ENCODE peak calls at places on chromosomes 3 and 15, in ten cellular contexts. D is keratinocyte; I is kidney; K is A549; Q is transverse colon; O is heart left ventricle; F is right lobe of liver; L is left ventricle myocardium inferior; W is CD8-positive, alpha-beta memory T cell; C is neural progenitor cell. B is an unnamed sample.

GRCh38 chr15:75661041-75661778 is 13.5 kb downstream of the SNX33 start:
- DNase-seq in D (no peak), I (peak; percentile 96), K (peak; percentile 83), Q (peak; percentile 83), O (peak; percentile 87), F (peak; percentile 90), L (peak; percentile 86), W (no peak), C (peak; percentile 42), B (peak; percentile 43)

GRCh38 chr3:155876037-155876436 is 5.6 kb downstream of the GMPS start:
- DNase-seq in D (no peak), I (no peak), K (no peak), Q (no peak), O (no peak), F (no peak), L (no peak), W (no peak), C (no peak), B (no peak)

GRCh38 chr3:111803123-111803593 is 55.9 kb upstream of the PHLDB2 start:
- DNase-seq in D (peak; percentile 61), I (peak; percentile 93), K (peak; percentile 93), Q (peak; percentile 54), O (peak; percentile 58), F (no peak), L (peak; percentile 41), W (no peak), C (no peak), B (no peak)

GRCh38 chr3:42498034-42498433 is 4.4 kb upstream of the VIPR1 start:
- DNase-seq in D (no peak), I (no peak), K (no peak), Q (no peak), O (no peak), F (no peak), L (no peak), W (no peak), C (no peak), B (no peak)

GRCh38 chr3:149010504-149010951 is 19.2 kb downstream of the GYG1 start:
- DNase-seq in D (no peak), I (no peak), K (no peak), Q (no peak), O (no peak), F (no peak), L (no peak), W (no peak), C (no peak), B (no peak)

GRCh38 chr3:184764176-184764575 is 47.8 kb upstream of the VPS8 start:
- DNase-seq in D (no peak), I (peak; percentile 17), K (no peak), Q (no peak), O (no peak), F (no peak), L (no peak), W (no peak), C (no peak), B (no peak)

GRCh38 chr3:150394606-150395005 is 13.5 kb upstream of the TSC22D2 start:
- DNase-seq in D (no peak), I (no peak), K (no peak), Q (no peak), O (no peak), F (no peak), L (no peak), W (no peak), C (no peak), B (no peak)

GRCh38 chr3:16013563-16013962 is 160.9 kb upstream of the GALNT15 start:
- DNase-seq in D (no peak), I (no peak), K (no peak), Q (no peak), O (no peak), F (no peak), L (no peak), W (no peak), C (no peak), B (no peak)

GRCh38 chr3:50266808-50267207 is 2.1 kb upstream of the SEMA3B start:
- DNase-seq in D (no peak), I (no peak), K (no peak), Q (no peak), O (no peak), F (no peak), L (no peak), W (no peak), C (no peak), B (no peak)
- H3K4me1 ChIP-seq in D (peaks cover 33% of the 10 kb centered on the region), I (peaks cover 59% of the 10 kb centered on the region), K (peaks cover 78% of the 10 kb centered on the region), Q (peaks cover 51% of the 10 kb centered on the region), O (peaks cover 45% of the 10 kb centered on the region), F (no peaks in the 10 kb centered on the region), L (peaks cover 65% of the 10 kb centered on the region), W (no peaks in the 10 kb centered on the region), C (peaks cover 52% of the 10 kb centered on the region), B (peaks cover 23% of the 10 kb centered on the region)

DNA sequence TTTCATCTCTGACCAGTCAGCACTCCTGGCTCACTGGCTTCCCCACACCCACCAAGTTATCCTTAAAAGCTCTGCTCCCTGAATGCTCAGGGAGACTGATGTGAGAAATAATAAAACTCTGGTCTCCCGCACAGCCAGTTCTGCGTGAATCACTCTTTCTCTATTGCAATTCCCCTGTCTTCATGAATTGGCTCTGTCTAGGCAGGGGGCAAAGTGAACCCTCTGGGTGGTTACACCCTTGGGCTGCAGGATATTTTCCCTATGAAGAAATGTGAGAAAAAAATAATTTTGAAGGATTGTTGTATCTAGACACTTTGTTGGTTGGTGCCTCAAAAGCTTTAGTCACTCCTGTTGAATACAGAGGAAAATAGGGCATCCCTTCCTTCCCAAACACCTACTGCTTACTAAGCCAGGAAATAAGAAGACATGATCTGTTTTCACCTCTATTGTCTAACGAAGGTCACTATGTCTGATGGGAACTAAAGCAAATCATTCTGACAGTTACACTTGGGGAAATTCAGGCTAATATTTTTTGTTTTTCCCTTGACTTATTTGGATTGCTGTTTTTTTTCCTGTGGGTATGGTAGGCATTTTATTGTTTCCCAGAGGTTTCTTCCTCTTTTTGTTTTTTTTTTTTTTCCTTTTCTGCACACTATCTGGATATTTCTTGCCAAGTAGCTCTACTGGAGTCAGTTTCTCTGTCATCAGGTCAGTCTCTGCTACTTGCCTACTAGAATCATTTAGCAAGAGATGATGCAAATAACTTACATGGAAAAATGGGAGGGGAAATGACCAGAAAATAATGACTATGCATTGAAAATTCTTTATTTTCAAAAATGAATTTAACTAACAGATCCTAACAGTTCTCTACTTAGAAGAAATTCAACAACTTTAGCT is 15.4 kb upstream of the TNFSF10 start:
- DNase-seq in D (no peak), I (no peak), K (no peak), Q (no peak), O (no peak), F (no peak), L (no peak), W (no peak), C (no peak), B (no peak)
- H3K27ac ChIP-seq in D (no peak overlapping the region), I (no peak overlapping the region), K (no peak overlapping the region), Q (peak overlapping the region; percentile 66), O (no peak overlapping the region), F (no peak overlapping the region), L (peak overlapping the region; percentile 4), W (no peak overlapping the region), C (no peak overlapping the region), B (no peak overlapping the region)

GRCh38 chr3:49015765-49016164 is 2.6 kb downstream of the DALRD3 start:
- DNase-seq in D (no peak), I (no peak), K (no peak), Q (no peak), O (no peak), F (no peak), L (no peak), W (no peak), C (no peak), B (no peak)

GRCh38 chr3:49017978-49018706 is at the start of gene DALRD3:
- DNase-seq in D (no peak), I (peak; percentile 88), K (peak; percentile 72), Q (peak; percentile 73), O (peak; percentile 79), F (peak; percentile 79), L (peak; percentile 61), W (peak; percentile 68), C (peak; percentile 86), B (peak; percentile 64)

GRCh38 chr3:49017229-49017615 is 1.2 kb downstream of the DALRD3 start:
- DNase-seq in D (no peak), I (peak; percentile 30), K (no peak), Q (no peak), O (no peak), F (no peak), L (no peak), W (no peak), C (no peak), B (no peak)

GRCh38 chr3:49017646-49017977 is 768 bp downstream of the DALRD3 start:
- DNase-seq in D (no peak), I (no peak), K (no peak), Q (peak; percentile 75), O (no peak), F (no peak), L (no peak), W (no peak), C (no peak), B (no peak)

DNA sequence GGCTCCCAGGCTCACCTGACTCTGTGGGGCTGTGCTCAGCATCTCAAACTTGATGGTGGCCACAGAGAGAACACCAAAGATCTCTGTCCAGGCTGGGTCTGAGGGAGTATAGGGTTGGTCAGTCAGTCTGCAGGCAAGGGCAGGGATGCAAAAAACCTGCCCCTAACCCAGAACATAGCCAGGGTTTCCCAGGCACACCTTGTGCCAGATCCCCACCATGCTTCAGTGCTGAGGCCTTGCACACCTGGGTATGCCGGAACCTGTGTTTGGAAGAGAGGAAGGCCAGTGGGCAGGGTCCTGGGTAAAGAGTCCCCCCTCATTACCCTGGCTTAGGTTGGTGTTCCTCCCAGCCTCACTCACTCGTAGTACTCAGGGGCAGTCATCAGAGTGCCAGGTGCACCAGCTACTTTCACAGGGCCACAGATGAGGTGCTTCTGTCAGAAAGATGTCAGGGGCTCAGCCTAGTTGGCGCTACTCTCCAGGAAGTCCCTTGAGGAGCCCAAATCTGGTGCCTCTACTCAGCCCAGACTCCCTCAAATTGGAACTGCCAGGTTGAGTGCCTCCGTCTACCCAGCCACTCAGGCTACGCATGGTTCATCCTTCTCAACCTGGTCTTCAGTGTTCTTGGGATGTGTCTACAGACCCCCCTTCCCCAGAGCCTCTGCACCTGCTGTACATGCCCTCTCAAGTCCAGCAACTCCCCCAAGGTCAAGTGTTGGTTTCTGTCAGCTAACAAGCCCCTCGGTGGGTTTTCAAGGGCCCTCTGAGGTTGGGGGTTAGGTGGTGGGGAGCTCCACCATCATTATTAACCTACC is 1.8 kb downstream of the DALRD3 start:
- DNase-seq in D (no peak), I (peak; percentile 48), K (no peak), Q (no peak), O (no peak), F (no peak), L (no peak), W (no peak), C (no peak), B (no peak)
- H3K4me3 ChIP-seq in D (no peak overlapping the region), I (peak overlapping the region; percentile 81), K (no peak overlapping the region), Q (no peak overlapping the region), O (no peak overlapping the region), F (no peak overlapping the region), L (no peak overlapping the region), W (no peak overlapping the region), C (peak overlapping the region; percentile 79), B (no peak overlapping the region)

DNA sequence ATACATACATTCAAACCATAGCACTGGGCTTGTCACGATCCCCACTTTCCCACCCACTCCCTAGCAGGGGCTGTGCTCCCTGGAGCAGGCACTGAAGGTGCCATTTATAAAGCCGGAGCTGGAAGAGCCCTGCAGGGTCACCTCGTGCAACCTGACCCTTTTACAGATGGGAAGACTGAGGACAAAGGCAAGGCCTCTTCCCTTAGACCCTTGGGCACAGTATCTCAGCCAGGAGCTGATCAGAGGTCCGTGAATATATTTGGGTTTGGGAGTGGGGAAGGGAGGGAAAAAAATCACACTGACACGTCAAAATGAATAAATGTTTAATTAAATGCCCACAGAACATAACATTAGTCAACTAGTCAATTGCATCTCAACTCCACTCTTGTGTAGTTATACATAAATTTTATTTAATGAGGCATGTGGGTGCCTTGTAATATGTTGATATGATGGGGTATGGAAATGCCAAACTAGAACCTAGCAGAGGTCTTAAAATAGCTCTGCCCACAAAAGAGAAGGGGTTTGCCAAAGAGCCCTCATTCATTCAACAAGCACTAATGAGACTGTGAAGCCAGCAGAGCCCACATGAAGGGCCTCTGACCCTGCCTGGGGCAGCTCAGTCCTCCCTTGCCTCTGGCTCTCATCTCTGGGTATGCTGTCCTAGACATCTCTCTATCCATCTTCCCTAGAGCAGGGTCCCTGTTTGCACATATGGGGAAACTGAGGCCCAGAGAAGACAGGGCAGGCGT is 119.4 kb downstream of the NUP210 start:
- DNase-seq in D (no peak), I (no peak), K (no peak), Q (no peak), O (no peak), F (no peak), L (no peak), W (no peak), C (no peak), B (peak; percentile 5)
- H3K4me1 ChIP-seq in D (peaks cover 18% of the 10 kb centered on the region), I (no peaks in the 10 kb centered on the region), K (peaks cover 11% of the 10 kb centered on the region), Q (no peaks in the 10 kb centered on the region), O (no peaks in the 10 kb centered on the region), F (no peaks in the 10 kb centered on the region), L (peaks cover 8% of the 10 kb centered on the region), W (no peaks in the 10 kb centered on the region), C (peaks cover 23% of the 10 kb centered on the region), B (no peaks in the 10 kb centered on the region)

B was measured in pancreas.